ENCODE peak calls at places on chromosome 14, in nine cellular contexts. D, G, B, S, K, Q, T, I and R are unnamed samples.

GRCh38 chr14:35114036-35114435 is 7.8 kb downstream of the PPP2R3C start:
- DNase-seq in D (no peak), G (no peak), B (no peak), S (no peak), K (no peak), Q (no peak), T (no peak), I (no peak), R (no peak)

GRCh38 chr14:95055318-95055717 is 102.0 kb downstream of the DICER1 start:
- DNase-seq in D (no peak), G (no peak), B (no peak), S (no peak), K (no peak), Q (no peak), T (no peak), I (no peak), R (no peak)

GRCh38 chr14:73850940-73851339 is 691 bp upstream of the PTGR2 start:
- DNase-seq in D (peak), G (no peak), B (no peak), S (peak), K (no peak), Q (no peak), T (no peak), I (no peak), R (no peak)

GRCh38 chr14:80618751-80619329 is 322.7 kb downstream of the CEP128 start:
- DNase-seq in D (no peak), G (no peak), B (no peak), S (no peak), K (no peak), Q (no peak), T (no peak), I (no peak), R (no peak)

GRCh38 chr14:22491683-22492483 is 97.1 kb downstream of the DAD1 start:
- DNase-seq in D (no peak), G (no peak), B (no peak), S (no peak), K (no peak), Q (no peak), T (no peak), I (no peak), R (no peak)

GRCh38 chr14:24378981-24379906 is 11.3 kb downstream of the NFATC4 start:
- DNase-seq in D (no peak), G (no peak), B (no peak), S (peak), K (no peak), Q (no peak), T (no peak), I (no peak), R (no peak)

GRCh38 chr14:24928501-24928900 is 121.4 kb downstream of the STXBP6 start:
- DNase-seq in D (no peak), G (no peak), B (no peak), S (no peak), K (no peak), Q (no peak), T (no peak), I (no peak), R (no peak)

GRCh38 chr14:70909788-70910614 is 2.7 kb downstream of the PCNX1 start:
- DNase-seq in D (peak), G (no peak), B (no peak), S (peak), K (no peak), Q (no peak), T (no peak), I (no peak), R (no peak)

GRCh38 chr14:58639842-58640484 is 2.2 kb downstream of the DACT1 start:
- DNase-seq in D (peak), G (peak), B (peak), S (peak), K (peak), Q (no peak), T (peak), I (no peak), R (peak)

GRCh38 chr14:39731912-39732311 is 299.7 kb upstream of the FBXO33 start:
- DNase-seq in D (no peak), G (no peak), B (no peak), S (no peak), K (no peak), Q (no peak), T (no peak), I (no peak), R (no peak)

GRCh38 chr14:40221428-40221827 is 789.2 kb upstream of the FBXO33 start:
- DNase-seq in D (no peak), G (no peak), B (no peak), S (peak), K (no peak), Q (no peak), T (no peak), I (no peak), R (no peak)

GRCh38 chr14:93947282-93947681 is 20.1 kb downstream of the FAM181A start:
- DNase-seq in D (no peak), G (no peak), B (no peak), S (no peak), K (no peak), Q (no peak), T (no peak), I (no peak), R (no peak)

GRCh38 chr14:39467889-39468524 is 35.8 kb upstream of the FBXO33 start:
- DNase-seq in D (peak), G (no peak), B (no peak), S (peak), K (no peak), Q (no peak), T (no peak), I (no peak), R (no peak)

GRCh38 chr14:50816419-50817047 is 14.4 kb downstream of the NIN start:
- DNase-seq in D (peak), G (no peak), B (no peak), S (no peak), K (no peak), Q (no peak), T (no peak), I (no peak), R (no peak)

GRCh38 chr14:61266436-61267220 is 14.5 kb downstream of the TMEM30B start:
- DNase-seq in D (peak), G (no peak), B (no peak), S (no peak), K (no peak), Q (no peak), T (no peak), I (no peak), R (no peak)

GRCh38 chr14:91281346-91281745 is 36.8 kb upstream of the GPR68 start:
- DNase-seq in D (no peak), G (no peak), B (no peak), S (peak), K (no peak), Q (no peak), T (no peak), I (no peak), R (no peak)

GRCh38 chr14:38256358-38256840 is 506 bp upstream of the CLEC14A start:
- DNase-seq in D (peak), G (no peak), B (peak), S (no peak), K (no peak), Q (no peak), T (peak), I (no peak), R (no peak)

GRCh38 chr14:102817318-102817717 is 40.1 kb downstream of the TRAF3 start:
- DNase-seq in D (no peak), G (no peak), B (no peak), S (no peak), K (no peak), Q (no peak), T (no peak), I (no peak), R (no peak)

GRCh38 chr14:20848316-20848954 is 42.8 kb upstream of the RNASE3 start:
- DNase-seq in D (peak), G (no peak), B (no peak), S (peak), K (no peak), Q (peak), T (no peak), I (no peak), R (no peak)

GRCh38 chr14:100755649-100756048 is 29.0 kb downstream of the DLK1 start:
- DNase-seq in D (no peak), G (no peak), B (no peak), S (peak), K (no peak), Q (no peak), T (no peak), I (no peak), R (no peak)

GRCh38 chr14:80387563-80387981 is 176.3 kb upstream of the DIO2 start:
- DNase-seq in D (peak), G (no peak), B (no peak), S (no peak), K (no peak), Q (no peak), T (no peak), I (no peak), R (no peak)

GRCh38 chr14:100761481-100761880 is 34.8 kb downstream of the DLK1 start:
- DNase-seq in D (peak), G (no peak), B (no peak), S (peak), K (no peak), Q (no peak), T (no peak), I (no peak), R (peak)

GRCh38 chr14:105864651-105865265 is 338.4 kb downstream of the TMEM121 start:
- DNase-seq in D (no peak), G (peak), B (no peak), S (no peak), K (no peak), Q (peak), T (no peak), I (peak), R (no peak)

DNA sequence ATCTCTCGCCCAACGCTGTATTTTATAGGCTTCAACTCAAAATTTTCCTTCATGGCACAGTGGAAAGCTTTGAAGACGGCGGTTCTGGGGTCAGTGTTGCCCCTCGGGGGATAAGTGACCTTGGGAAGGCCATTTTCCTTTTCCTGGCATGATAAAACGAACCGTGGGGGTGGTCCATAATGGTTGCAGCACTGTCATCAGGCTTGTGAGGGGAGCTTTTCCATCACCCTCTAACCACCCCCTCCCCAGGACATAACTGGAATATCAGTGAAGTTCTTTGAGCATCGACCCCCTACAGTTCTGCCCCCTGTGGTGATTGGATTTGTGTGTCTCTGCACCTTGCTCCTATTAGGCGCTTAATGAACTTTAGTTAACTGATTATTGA is 16.0 kb downstream of the FOS start:
- DNase-seq in D (no peak), G (no peak), B (no peak), S (no peak), K (no peak), Q (no peak), T (no peak), I (no peak), R (no peak)
- TF ChIP-seq CTCF in D (peak), G (peak), B (no peak), S (peak), K (no peak), Q (no peak), T (no peak), I (no peak), R (no peak)

DNA sequence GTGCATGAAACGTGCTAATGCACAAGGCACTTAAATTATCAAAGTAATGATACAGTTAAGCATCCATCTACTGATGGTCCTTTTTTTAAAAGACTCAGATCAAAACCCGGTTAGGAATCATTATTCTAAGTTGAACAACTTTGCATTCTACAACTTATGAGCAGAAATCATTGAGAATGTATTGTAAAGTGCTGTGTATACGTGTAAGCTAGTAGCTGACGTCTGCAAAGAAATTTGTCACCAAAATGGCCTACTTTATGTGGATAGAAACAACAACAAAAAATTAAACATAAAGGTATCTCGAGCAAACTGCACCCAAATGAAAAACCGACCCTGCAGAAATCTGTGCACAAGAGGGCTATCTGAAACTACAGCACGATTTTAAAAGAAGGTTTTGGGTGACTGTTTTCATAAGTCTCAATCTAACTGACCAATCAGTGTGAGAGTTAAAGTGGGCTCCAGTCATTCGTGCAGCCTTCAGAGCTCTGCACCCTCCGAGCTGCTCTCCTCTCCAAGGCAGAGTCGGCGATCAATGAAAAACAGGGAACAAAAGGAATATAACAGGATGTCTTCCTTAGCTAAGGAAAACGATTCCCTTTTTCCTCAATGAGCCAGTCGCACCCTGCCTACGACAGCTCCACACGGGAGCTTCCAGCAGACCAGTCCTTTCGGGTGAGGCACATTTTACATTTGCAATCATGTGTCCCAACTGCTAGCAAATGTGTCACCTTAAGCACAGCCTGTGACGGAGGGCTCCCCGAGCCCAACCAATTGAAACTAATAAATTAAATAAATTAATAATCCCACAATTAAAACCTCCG is 200.6 kb upstream of the FOXN3 start:
- DNase-seq in D (peak), G (no peak), B (no peak), S (peak), K (no peak), Q (no peak), T (peak), I (peak), R (no peak)
- H3K4me3 ChIP-seq in D (peak), G (peak), B (peak), S (peak), K (peak), Q (peak), T (peak), I (peak), R (peak)

DNA sequence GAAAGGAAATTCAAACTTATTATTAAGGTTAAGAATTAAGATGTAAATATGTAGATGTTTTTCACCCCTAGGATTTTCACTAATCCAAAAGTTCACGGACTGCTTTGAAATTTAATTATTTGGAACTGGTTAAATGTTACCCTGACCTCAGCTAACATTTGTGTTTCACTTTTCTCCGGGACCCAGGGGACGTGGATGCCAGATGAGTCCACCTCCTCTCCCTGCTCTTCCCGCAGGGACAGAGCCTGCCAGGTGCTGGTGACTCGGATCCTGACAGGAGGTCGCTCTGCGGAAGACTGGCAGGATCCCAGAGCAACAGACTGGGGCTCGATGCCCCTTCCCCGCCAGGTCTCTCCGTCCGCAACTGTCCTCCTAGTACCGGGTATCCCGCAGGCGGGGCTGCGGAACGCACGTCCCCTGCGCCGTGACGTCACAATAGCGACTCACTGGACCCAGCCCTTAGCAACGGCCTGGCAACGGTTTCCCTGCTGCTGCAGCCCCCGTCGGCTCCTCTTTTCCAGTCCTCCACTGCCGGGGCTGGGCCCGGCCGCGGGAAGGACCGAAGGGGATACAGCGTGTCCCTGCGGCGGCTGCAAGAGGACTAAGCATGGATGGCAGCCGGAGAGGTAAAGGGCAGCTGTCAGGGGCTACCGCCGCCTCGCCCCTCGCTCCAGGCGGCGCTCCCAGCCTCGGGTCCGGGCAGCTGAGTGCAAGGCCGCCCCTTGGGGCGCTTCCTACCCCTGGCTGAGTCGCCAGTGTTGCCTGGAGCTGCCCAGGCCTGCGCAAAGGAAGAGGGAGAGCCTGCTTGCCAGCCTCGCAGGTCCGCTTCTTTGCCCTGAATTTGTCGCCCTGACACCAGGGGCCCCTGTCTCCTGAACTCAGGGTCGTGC is at the start of gene SPATA7:
- DNase-seq in D (peak), G (peak), B (peak), S (peak), K (peak), Q (peak), T (peak), I (peak), R (peak)
- TF ChIP-seq CTCF in D (no peak), G (no peak), B (no peak), S (no peak), K (no peak), Q (no peak), T (no peak), I (no peak), R (no peak)

DNA sequence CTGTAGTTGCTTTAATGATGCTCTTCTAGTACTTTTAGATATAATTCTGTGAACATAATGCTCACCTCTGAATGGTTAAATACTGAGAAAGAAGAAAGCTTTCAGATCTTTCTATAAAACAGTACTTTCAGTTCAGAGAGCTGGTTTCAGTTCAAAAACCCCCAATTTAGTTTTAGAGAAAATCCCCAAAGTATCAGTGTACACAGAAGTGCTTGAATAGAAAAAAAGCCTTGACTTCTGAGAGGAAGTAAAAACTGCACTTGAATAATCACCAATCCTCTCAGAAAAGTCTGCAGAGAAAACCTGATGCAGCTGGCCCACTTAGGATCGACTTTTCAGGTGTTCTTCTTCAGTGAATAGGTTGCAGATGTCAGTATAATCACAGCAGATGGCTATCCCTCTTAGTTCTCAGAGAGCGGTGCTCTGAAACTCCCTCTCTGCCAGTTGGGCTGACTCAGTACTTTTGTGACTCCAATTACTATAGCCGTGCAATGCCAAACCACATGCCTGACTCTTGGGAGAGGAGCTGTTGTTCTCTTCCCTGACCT is 616.3 kb downstream of the LRFN5 start:
- DNase-seq in D (peak), G (no peak), B (peak), S (peak), K (no peak), Q (no peak), T (no peak), I (no peak), R (peak)
- H3K4me3 ChIP-seq in D (no peak), G (no peak), B (no peak), S (no peak), K (no peak), Q (no peak), T (no peak), I (no peak), R (no peak)

GRCh38 chr14:56816575-56817391 is 6.5 kb upstream of the OTX2 start:
- DNase-seq in D (no peak), G (no peak), B (no peak), S (no peak), K (no peak), Q (no peak), T (no peak), I (no peak), R (no peak)
- TF ChIP-seq CTCF in D (no peak), G (no peak), B (no peak), S (no peak), K (no peak), Q (no peak), T (no peak), I (no peak), R (no peak)

GRCh38 chr14:75981426-75981825 is 369 bp downstream of the TGFB3 start:
- DNase-seq in D (no peak), G (no peak), B (peak), S (peak), K (no peak), Q (no peak), T (no peak), I (no peak), R (no peak)
- H3K4me3 ChIP-seq in D (peak), G (peak), B (no peak), S (peak), K (peak), Q (peak), T (peak), I (peak), R (peak)